ENCODE peak calls at places on chromosome 2, in nine cellular contexts. M, U, Z, J, D, S, H, W and B are unnamed samples.

GRCh38 chr2:168790226-168790902 is 12.1 kb upstream of the NOSTRIN start:
- DNase-seq in Z (no peak), D (no peak), S (no peak), M (no peak), H (no peak), U (no peak), W (no peak), J (no peak), B (no peak)

GRCh38 chr2:227815066-227815465 is 1.4 kb downstream of the CCL20 start:
- DNase-seq in M (no peak), S (no peak), D (no peak), W (no peak), H (no peak), Z (no peak), U (no peak), J (no peak), B (no peak)

GRCh38 chr2:107402330-107402729 is 424.4 kb upstream of the RGPD4 start:
- DNase-seq in Z (no peak), S (no peak), M (no peak), H (no peak), D (no peak), J (no peak), U (peak; percentile 2), W (no peak), B (no peak)

GRCh38 chr2:120763516-120763915 is 27.8 kb downstream of the GLI2 start:
- DNase-seq in U (no peak), S (peak; percentile 27), M (peak; percentile 64), H (peak; percentile 40), W (peak; percentile 62), J (no peak), Z (no peak), D (no peak), B (no peak)

GRCh38 chr2:237132799-237133198 is 47.1 kb downstream of the COPS8 start:
- DNase-seq in U (peak; percentile 35), D (peak; percentile 43), H (no peak), Z (peak; percentile 66), M (no peak), S (peak; percentile 73), J (no peak), W (no peak), B (no peak)

GRCh38 chr2:240340361-240340761 is 95.1 kb upstream of the GPC1 start:
- DNase-seq in D (no peak), J (no peak), S (no peak), U (no peak), W (peak; percentile 36), M (peak; percentile 94), Z (no peak), H (no peak), B (no peak)

GRCh38 chr2:36466135-36466534 is 110.6 kb downstream of the CRIM1 start:
- DNase-seq in D (peak; percentile 14), H (no peak), W (no peak), Z (no peak), J (no peak), S (no peak), U (peak; percentile 13), M (no peak), B (no peak)

GRCh38 chr2:181570833-181571661 is 85.9 kb downstream of the CERKL start:
- DNase-seq in D (no peak), J (no peak), H (peak; percentile 21), W (no peak), Z (no peak), S (no peak), M (no peak), U (peak; percentile 21), B (no peak)

GRCh38 chr2:239058746-239059145 is 210.9 kb downstream of the TWIST2 start:
- DNase-seq in D (no peak), M (no peak), J (no peak), W (no peak), H (no peak), Z (no peak), U (no peak), S (no peak), B (no peak)

GRCh38 chr2:86622878-86623548 is 652 bp downstream of the RNF103 start:
- DNase-seq in H (no peak), Z (no peak), J (no peak), D (peak; percentile 85), U (no peak), W (peak; percentile 77), S (no peak), M (no peak), B (peak; percentile 49)

GRCh38 chr2:241730679-241731293 is 3.6 kb upstream of the D2HGDH start:
- DNase-seq in M (no peak), J (no peak), Z (no peak), U (no peak), S (no peak), D (no peak), W (no peak), H (no peak), B (no peak)

GRCh38 chr2:46954951-46955571 is 39.5 kb upstream of the MCFD2 start:
- DNase-seq in W (peak; percentile 62), Z (peak; percentile 61), J (peak; percentile 85), M (no peak), H (peak; percentile 89), U (no peak), D (no peak), S (peak; percentile 48), B (peak; percentile 22)

GRCh38 chr2:182666674-182667320 is 49.3 kb upstream of the DNAJC10 start:
- DNase-seq in W (no peak), J (no peak), U (peak; percentile 51), D (peak; percentile 35), M (no peak), H (peak; percentile 52), S (no peak), Z (peak; percentile 39), B (no peak)

GRCh38 chr2:96923201-96923600 is 53.3 kb upstream of the SEMA4C start:
- DNase-seq in J (no peak), H (no peak), W (peak; percentile 17), M (no peak), Z (no peak), D (no peak), S (no peak), U (no peak), B (no peak)

GRCh38 chr2:74528600-74529356 is 728 bp downstream of the AUP1 start:
- DNase-seq in M (peak; percentile 72), J (no peak), W (peak; percentile 54), D (peak; percentile 35), S (no peak), H (no peak), U (peak; percentile 60), Z (no peak), B (no peak)
- TF ChIP-seq CTCF in M (no peak), J (peak; percentile 3), W (no peak), D (no peak), S (no peak), H (no peak), U (no peak), Z (no peak), B (no peak)

GRCh38 chr2:230416061-230416721 is at the start of gene SP100:
- DNase-seq in H (peak; percentile 82), M (no peak), S (no peak), U (peak; percentile 94), Z (no peak), D (peak; percentile 78), W (peak; percentile 91), J (peak; percentile 54), B (peak; percentile 79)

GRCh38 chr2:230414302-230414701 is 1.7 kb upstream of the SP100 start:
- DNase-seq in S (no peak), M (no peak), W (no peak), H (no peak), D (no peak), Z (no peak), J (no peak), U (no peak), B (no peak)

GRCh38 chr2:230417436-230417835 is 1.4 kb downstream of the SP100 start:
- DNase-seq in S (no peak), D (no peak), M (no peak), H (no peak), U (no peak), J (no peak), Z (no peak), W (no peak), B (no peak)

GRCh38 chr2:230422149-230422548 is 6.1 kb downstream of the SP100 start:
- DNase-seq in S (no peak), M (no peak), U (no peak), H (no peak), Z (no peak), J (no peak), W (no peak), D (no peak), B (no peak)

GRCh38 chr2:230418341-230419016 is 2.5 kb downstream of the SP100 start:
- DNase-seq in U (no peak), S (no peak), Z (no peak), M (no peak), D (no peak), W (no peak), H (peak; percentile 53), J (no peak), B (no peak)
- TF ChIP-seq CTCF in U (no peak), S (no peak), Z (no peak), M (no peak), D (no peak), W (no peak), H (no peak), J (no peak), B (no peak)

GRCh38 chr2:18401471-18401870 is 159.0 kb downstream of the RDH14 start:
- DNase-seq in H (no peak), W (no peak), S (no peak), J (no peak), Z (peak; percentile 53), U (no peak), M (no peak), D (no peak), B (no peak)

GRCh38 chr2:18402888-18403287 is 157.6 kb downstream of the RDH14 start:
- DNase-seq in J (no peak), U (no peak), W (no peak), S (no peak), Z (no peak), D (no peak), H (no peak), M (no peak), B (no peak)

GRCh38 chr2:18406219-18406618 is 154.2 kb downstream of the RDH14 start:
- DNase-seq in Z (no peak), S (no peak), U (no peak), W (no peak), J (no peak), D (no peak), H (no peak), M (no peak), B (no peak)

GRCh38 chr2:18404141-18404540 is 156.3 kb downstream of the RDH14 start:
- DNase-seq in D (no peak), H (no peak), Z (no peak), J (no peak), W (no peak), U (no peak), S (no peak), M (no peak), B (no peak)

GRCh38 chr2:18404708-18405107 is 155.7 kb downstream of the RDH14 start:
- DNase-seq in J (no peak), D (no peak), Z (peak; percentile 54), S (no peak), H (no peak), M (no peak), U (peak; percentile 19), W (no peak), B (no peak)
- TF ChIP-seq CTCF in J (peak; percentile 40), D (peak; percentile 4), Z (peak; percentile 72), S (peak; percentile 83), H (peak; percentile 28), M (peak; percentile 66), U (peak; percentile 54), W (no peak), B (peak; percentile 20)

DNA sequence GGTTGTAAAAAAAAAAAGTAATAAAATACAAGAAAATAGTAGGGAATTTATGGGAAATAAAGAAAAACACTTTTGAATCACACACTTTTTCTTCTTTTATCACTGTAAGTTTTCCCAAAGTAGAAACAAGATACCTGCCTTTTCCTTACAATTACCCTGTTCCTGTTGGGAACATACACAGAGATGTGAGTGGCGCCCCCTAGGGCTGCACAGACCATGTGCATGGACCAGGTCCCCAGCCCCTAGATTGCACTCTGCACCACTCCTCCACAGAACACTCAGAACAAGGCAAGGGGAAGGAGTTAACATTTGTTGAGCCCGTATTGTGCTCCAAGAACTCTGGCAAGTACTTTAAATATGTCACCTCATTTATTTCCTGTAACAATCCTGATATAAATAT is 118.7 kb upstream of the NRP2 start:
- DNase-seq in W (no peak), S (peak; percentile 64), J (no peak), D (no peak), U (peak; percentile 22), M (no peak), H (no peak), Z (peak; percentile 76), B (no peak)
- TF ChIP-seq CTCF in W (no peak), S (peak; percentile 96), J (peak; percentile 42), D (peak; percentile 28), U (peak; percentile 43), M (peak; percentile 65), H (peak; percentile 34), Z (peak; percentile 75), B (no peak)